ENCODE peak calls at places on chromosome 1, in four cellular contexts. B, K, I and A are unnamed samples.

GRCh38 chr1:168483531-168483930 is 60.3 kb downstream of the XCL2 start:
- DNase-seq in K (no peak), I (no peak), B (no peak), A (no peak)

GRCh38 chr1:16014509-16015482 is 3.0 kb downstream of the HSPB7 start:
- DNase-seq in I (peak; percentile 81), K (no peak), B (no peak), A (no peak)

GRCh38 chr1:245310605-245311531 is 156.1 kb downstream of the KIF26B start:
- DNase-seq in K (no peak), B (peak; percentile 23), I (no peak), A (peak; percentile 12)

GRCh38 chr1:61844006-61844405 is 101.7 kb downstream of the PATJ start:
- DNase-seq in K (no peak), I (no peak), B (no peak), A (no peak)

GRCh38 chr1:167641786-167642500 is 11.9 kb downstream of the RCSD1 start:
- DNase-seq in K (no peak), B (no peak), I (peak; percentile 63), A (no peak)

GRCh38 chr1:147641695-147642592 is 28.4 kb downstream of the ACP6 start:
- DNase-seq in K (peak; percentile 66), B (peak; percentile 55), I (peak; percentile 55), A (no peak)

GRCh38 chr1:229027622-229028182 is 243.2 kb upstream of the RAB4A start:
- DNase-seq in B (no peak), K (peak; percentile 86), I (no peak), A (no peak)

GRCh38 chr1:203037509-203038190 is 11.4 kb downstream of the PPFIA4 start:
- DNase-seq in I (no peak), B (no peak), K (no peak), A (no peak)

GRCh38 chr1:51924455-51924854 is 45.9 kb upstream of the NRDC start:
- DNase-seq in K (no peak), B (no peak), I (peak; percentile 24), A (no peak)

GRCh38 chr1:184056921-184057496 is 5.5 kb downstream of the TSEN15 start:
- DNase-seq in K (no peak), I (no peak), B (no peak), A (no peak)

GRCh38 chr1:222171005-222171404 is 376.9 kb downstream of the HHIPL2 start:
- DNase-seq in B (no peak), K (peak; percentile 5), I (peak; percentile 19), A (peak; percentile 23)

GRCh38 chr1:23578997-23579363 is 19.7 kb upstream of the ID3 start:
- DNase-seq in B (no peak), I (no peak), K (no peak), A (no peak)

GRCh38 chr1:213075725-213076124 is 24.7 kb downstream of the RPS6KC1 start:
- DNase-seq in I (no peak), K (no peak), B (no peak), A (no peak)

GRCh38 chr1:178664278-178664677 is 60.8 kb upstream of the RALGPS2 start:
- DNase-seq in B (no peak), I (no peak), K (no peak), A (peak; percentile 79)

GRCh38 chr1:93630168-93630567 is 51.5 kb downstream of the BCAR3 start:
- DNase-seq in I (no peak), B (no peak), K (no peak), A (no peak)

GRCh38 chr1:236168716-236169429 is 26.5 kb downstream of the GPR137B start:
- DNase-seq in K (peak; percentile 48), I (no peak), B (peak; percentile 67), A (no peak)

GRCh38 chr1:87956072-87956471 is 627.4 kb downstream of the LMO4 start:
- DNase-seq in K (no peak), I (no peak), B (no peak), A (no peak)

GRCh38 chr1:22521692-22522091 is 41.6 kb upstream of the EPHA8 start:
- DNase-seq in K (no peak), B (no peak), I (no peak), A (no peak)

GRCh38 chr1:236009857-236010256 is 55.0 kb downstream of the NID1 start:
- DNase-seq in K (no peak), B (no peak), I (no peak), A (no peak)

GRCh38 chr1:218898921-218899320 is 274.8 kb upstream of the LYPLAL1 start:
- DNase-seq in B (no peak), K (no peak), I (no peak), A (no peak)

GRCh38 chr1:86753700-86754099 is 49.3 kb downstream of the SH3GLB1 start:
- DNase-seq in B (no peak), K (peak; percentile 67), I (no peak), A (no peak)

GRCh38 chr1:34129630-34130029 is 35.4 kb downstream of the CSMD2 start:
- DNase-seq in I (no peak), K (no peak), B (no peak), A (no peak)

GRCh38 chr1:7221823-7222462 is 436.7 kb downstream of the CAMTA1 start:
- DNase-seq in K (no peak), B (no peak), I (no peak), A (no peak)

GRCh38 chr1:173411835-173412742 is 65.0 kb upstream of the PRDX6 start:
- DNase-seq in B (no peak), K (no peak), I (no peak), A (no peak)

GRCh38 chr1:84936116-84936810 is 43.3 kb upstream of the LPAR3 start:
- DNase-seq in I (peak; percentile 64), B (no peak), K (peak; percentile 55), A (no peak)

GRCh38 chr1:201213106-201213770 is 22.6 kb downstream of the IGFN1 start:
- DNase-seq in I (no peak), K (no peak), B (no peak), A (no peak)

GRCh38 chr1:25608488-25609178 is 8.0 kb upstream of the MAN1C1 start:
- DNase-seq in B (peak; percentile 85), I (peak; percentile 90), K (peak; percentile 62), A (peak; percentile 38)

GRCh38 chr1:177181631-177182291 is 11.0 kb downstream of the BRINP2 start:
- DNase-seq in I (peak; percentile 81), B (peak; percentile 92), K (peak; percentile 21), A (no peak)

GRCh38 chr1:191575180-191575579 is 583.1 kb upstream of the RGS18 start:
- DNase-seq in K (no peak), I (no peak), B (no peak), A (no peak)

GRCh38 chr1:68379085-68379478 is 70.7 kb downstream of the RPE65 start:
- DNase-seq in I (no peak), B (no peak), K (no peak), A (no peak)

GRCh38 chr1:4724695-4725250 is 70.4 kb downstream of the AJAP1 start:
- DNase-seq in B (no peak), I (no peak), K (no peak), A (no peak)

GRCh38 chr1:160519542-160520435 is 3.3 kb downstream of the SLAMF6 start:
- DNase-seq in K (no peak), I (peak; percentile 16), B (no peak), A (peak; percentile 64)

GRCh38 chr1:244414543-244414942 is 37.2 kb downstream of the ADSS2 start:
- DNase-seq in B (no peak), I (peak; percentile 20), K (no peak), A (no peak)

GRCh38 chr1:22601610-22602009 is 34.8 kb upstream of the C1QA start:
- DNase-seq in K (no peak), B (no peak), I (no peak), A (no peak)

DNA sequence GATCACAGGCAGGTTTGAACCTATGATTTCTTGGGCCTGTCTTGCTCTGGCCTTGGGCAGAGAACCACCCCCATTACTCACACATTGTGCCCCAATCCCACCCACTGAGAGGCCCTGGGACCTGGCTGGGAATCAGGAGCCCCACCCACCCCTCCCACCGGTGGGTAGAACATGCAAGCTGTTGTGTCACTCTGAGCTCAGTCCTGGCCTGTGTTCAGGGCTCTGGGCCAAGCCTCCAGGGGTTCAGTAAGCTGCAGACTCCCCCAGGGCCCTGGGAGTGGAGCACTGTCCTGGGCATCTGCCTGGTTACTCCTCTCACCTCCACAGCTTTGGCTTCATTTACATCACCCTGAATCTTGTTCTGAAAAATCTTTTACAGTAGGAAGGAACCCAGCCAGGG is 270.5 kb downstream of the RRAGC start:
- DNase-seq in K (no peak), B (no peak), I (no peak), A (no peak)
- TF ChIP-seq CREM in K (no peak), B (no peak), I (no peak), A (no peak)

GRCh38 chr1:172352435-172352834 is 68.0 kb upstream of the C1orf105 start:
- DNase-seq in B (no peak), I (no peak), K (no peak), A (no peak)
- TF ChIP-seq MAX in B (no peak), I (no peak), K (no peak), A (no peak)

DNA sequence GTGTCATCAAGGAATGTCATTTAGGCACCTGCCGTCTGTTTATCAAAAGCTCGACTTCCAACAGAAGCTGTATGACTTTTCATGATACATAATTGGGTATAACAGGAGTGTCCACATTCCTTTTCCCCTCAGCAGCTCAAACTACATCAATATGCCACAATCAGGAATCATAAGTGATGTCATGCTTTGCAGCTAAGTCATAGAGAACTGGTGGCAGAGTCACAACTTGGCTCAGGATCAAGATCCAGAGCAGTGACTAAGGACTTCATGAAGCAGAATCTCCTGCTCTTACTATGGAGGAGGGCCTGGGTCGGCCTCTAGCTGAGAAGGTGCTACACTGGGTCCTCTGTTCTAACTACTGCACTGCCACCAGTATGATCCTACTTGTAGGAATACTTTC is 36.5 kb upstream of the AGBL4 start:
- DNase-seq in I (no peak), B (no peak), K (no peak), A (no peak)
- TF ChIP-seq CREM in I (no peak), B (no peak), K (no peak), A (no peak)

DNA sequence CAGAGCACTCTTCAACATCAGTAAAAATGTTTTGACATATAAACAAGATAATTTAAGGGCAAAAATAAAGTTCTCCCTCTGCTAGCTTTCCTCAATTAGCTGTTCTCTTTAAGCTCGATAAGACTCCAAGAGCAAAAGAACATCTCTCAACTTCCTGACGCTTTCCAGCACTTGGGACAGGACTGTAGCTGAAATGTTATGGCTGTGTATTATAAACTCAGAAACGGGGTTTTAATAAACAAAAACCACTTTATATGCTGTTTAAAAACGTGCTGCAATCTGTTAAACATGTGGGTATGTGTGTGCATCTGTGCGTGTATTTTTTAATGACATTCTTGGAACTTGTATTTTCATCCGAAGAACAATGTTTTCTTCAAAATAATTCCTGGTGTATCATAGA is 71.5 kb upstream of the RGS2 start:
- DNase-seq in B (no peak), I (no peak), K (no peak), A (no peak)
- TF ChIP-seq MAX in B (no peak), I (no peak), K (no peak), A (no peak)

GRCh38 chr1:156659994-156660751 is 17.0 kb downstream of the NES start:
- DNase-seq in I (peak; percentile 99), B (peak; percentile 99), K (peak; percentile 95), A (peak; percentile 70)
- TF ChIP-seq CREM in I (peak; percentile 74), B (no peak), K (no peak), A (peak; percentile 64)

GRCh38 chr1:175874081-175874480 is 130.7 kb upstream of the TNR start:
- DNase-seq in I (no peak), B (no peak), K (no peak), A (no peak)

GRCh38 chr1:175881571-175881970 is 138.2 kb upstream of the TNR start:
- DNase-seq in K (no peak), I (no peak), B (no peak), A (no peak)

GRCh38 chr1:175873290-175873689 is 129.9 kb upstream of the TNR start:
- DNase-seq in B (no peak), I (no peak), K (no peak), A (peak; percentile 34)

GRCh38 chr1:175882192-175882591 is 138.8 kb upstream of the TNR start:
- DNase-seq in B (no peak), K (no peak), I (no peak), A (no peak)

GRCh38 chr1:175877939-175878730 is 134.7 kb upstream of the TNR start:
- DNase-seq in B (no peak), I (no peak), K (no peak), A (no peak)
- TF ChIP-seq MAX in B (no peak), I (no peak), K (no peak), A (no peak)